ENCODE peak calls at places on chromosomes 13 and 19, in five cellular contexts. S is H1, V is neuronal stem cell, T is mesenchymal stem cell, J is IMR-90. M is an unnamed sample.

GRCh38 chr13:85828094-85828684 is 29.0 kb upstream of the SLITRK6 start:
- DNase-seq in S (no peak), V (no peak), J (peak; percentile 30), T (peak; percentile 30), M (no peak)

GRCh38 chr13:40026741-40027140 is 371.3 kb downstream of the COG6 start:
- DNase-seq in V (no peak), S (no peak), J (no peak), T (no peak), M (no peak)

GRCh38 chr19:19460761-19461265 is 54.5 kb downstream of the TSSK6 start:
- DNase-seq in J (peak; percentile 30), V (no peak), S (no peak), T (peak; percentile 57), M (peak; percentile 59)

GRCh38 chr19:32498641-32499200 is 82.3 kb upstream of the PDCD5 start:
- DNase-seq in V (no peak), J (no peak), S (no peak), T (no peak), M (no peak)

GRCh38 chr19:1850809-1851544 is 2.7 kb upstream of the REXO1 start:
- DNase-seq in S (no peak), V (no peak), T (no peak), J (no peak), M (peak; percentile 63)

GRCh38 chr19:2048959-2049740 is 1.9 kb downstream of the MKNK2 start:
- DNase-seq in T (peak; percentile 45), S (no peak), J (no peak), V (no peak), M (peak; percentile 26)

GRCh38 chr19:10412257-10412977 is 7.9 kb upstream of the PDE4A start:
- DNase-seq in J (no peak), V (no peak), S (no peak), T (peak; percentile 48), M (no peak)

GRCh38 chr19:48632692-48633147 is 4.5 kb downstream of the DBP start:
- DNase-seq in T (no peak), S (no peak), J (peak; percentile 53), V (no peak), M (no peak)

GRCh38 chr13:99363949-99364348 is 56.8 kb upstream of the GPR183 start:
- DNase-seq in V (no peak), J (no peak), S (no peak), T (no peak), M (no peak)

GRCh38 chr13:109368230-109368629 is 418.2 kb downstream of the IRS2 start:
- DNase-seq in V (no peak), S (no peak), T (no peak), J (no peak), M (no peak)

GRCh38 chr13:28097503-28097902 is 2.9 kb downstream of the FLT3 start:
- DNase-seq in S (no peak), T (no peak), J (no peak), V (no peak), M (no peak)

GRCh38 chr13:22103628-22104027 is 432.8 kb downstream of the FGF9 start:
- DNase-seq in V (no peak), T (no peak), J (peak; percentile 63), S (no peak), M (no peak)

GRCh38 chr13:96672016-96672415 is 322.3 kb downstream of the OXGR1 start:
- DNase-seq in J (no peak), V (no peak), S (no peak), T (no peak), M (no peak)

GRCh38 chr13:98285317-98285716 is 108.2 kb upstream of the RNF113B start:
- DNase-seq in T (no peak), S (no peak), J (peak; percentile 49), V (no peak), M (no peak)

GRCh38 chr13:98289339-98289935 is 112.4 kb upstream of the RNF113B start:
- DNase-seq in V (no peak), T (no peak), S (no peak), J (no peak), M (no peak)

GRCh38 chr13:98286814-98287213 is 109.7 kb upstream of the RNF113B start:
- DNase-seq in T (no peak), V (no peak), S (no peak), J (no peak), M (no peak)

GRCh38 chr13:98284677-98285076 is 107.6 kb upstream of the RNF113B start:
- DNase-seq in S (no peak), T (no peak), J (no peak), V (no peak), M (no peak)

DNA sequence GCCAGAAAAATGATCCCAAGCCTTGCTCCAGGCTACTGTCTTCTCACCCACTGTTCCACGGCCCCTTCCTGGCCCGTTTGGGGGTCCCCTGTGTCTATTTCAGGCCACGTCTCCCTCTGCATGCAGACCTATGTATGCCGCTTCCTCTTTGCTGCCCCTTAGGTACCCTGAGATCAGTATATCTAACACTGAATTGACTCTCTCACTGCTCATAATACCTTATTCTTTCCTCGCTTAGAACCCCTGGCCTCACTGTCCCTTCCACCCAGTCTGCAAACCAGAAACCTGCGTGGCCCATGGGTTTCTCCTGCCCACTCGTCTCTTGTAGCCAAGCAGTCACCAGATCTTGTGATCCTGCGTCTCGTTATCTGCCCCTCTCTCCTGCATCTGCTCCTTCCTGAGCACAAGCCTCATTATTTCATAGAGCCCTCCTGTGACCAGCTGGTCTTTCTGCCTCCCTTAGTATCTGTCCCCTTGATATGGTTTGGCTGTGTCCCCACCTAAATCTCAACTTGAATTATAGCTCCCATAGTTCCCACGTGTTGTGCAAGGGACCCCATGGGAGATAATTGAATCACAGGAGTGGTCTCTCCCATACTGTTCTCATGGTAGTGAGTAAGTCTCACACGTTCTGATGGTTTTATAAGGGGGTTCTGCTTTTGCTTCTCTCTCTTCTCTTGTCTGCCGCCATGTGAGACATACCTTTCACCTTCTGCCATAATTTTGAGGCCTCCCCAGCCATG is 109.0 kb upstream of the RNF113B start:
- DNase-seq in J (no peak), S (no peak), T (no peak), V (no peak), M (no peak)
- H4K8ac ChIP-seq in J (no peak overlapping the region), S (no peak overlapping the region), T (no peak overlapping the region), V (no peak overlapping the region), M (no peak overlapping the region)

GRCh38 chr19:35896643-35897040 is 3.7 kb downstream of the NFKBID start:
- DNase-seq in J (no peak), V (no peak), T (no peak), S (no peak), M (no peak)

GRCh38 chr19:35901854-35902661 is at the start of gene HCST:
- DNase-seq in V (no peak), T (no peak), S (no peak), J (peak; percentile 22), M (no peak)

GRCh38 chr19:35897706-35898451 is 2.5 kb downstream of the NFKBID start:
- DNase-seq in V (no peak), S (no peak), T (no peak), J (no peak), M (no peak)

GRCh38 chr19:35901055-35901644 is 810 bp upstream of the NFKBID start:
- DNase-seq in T (peak; percentile 68), S (no peak), V (no peak), J (peak; percentile 51), M (no peak)

DNA sequence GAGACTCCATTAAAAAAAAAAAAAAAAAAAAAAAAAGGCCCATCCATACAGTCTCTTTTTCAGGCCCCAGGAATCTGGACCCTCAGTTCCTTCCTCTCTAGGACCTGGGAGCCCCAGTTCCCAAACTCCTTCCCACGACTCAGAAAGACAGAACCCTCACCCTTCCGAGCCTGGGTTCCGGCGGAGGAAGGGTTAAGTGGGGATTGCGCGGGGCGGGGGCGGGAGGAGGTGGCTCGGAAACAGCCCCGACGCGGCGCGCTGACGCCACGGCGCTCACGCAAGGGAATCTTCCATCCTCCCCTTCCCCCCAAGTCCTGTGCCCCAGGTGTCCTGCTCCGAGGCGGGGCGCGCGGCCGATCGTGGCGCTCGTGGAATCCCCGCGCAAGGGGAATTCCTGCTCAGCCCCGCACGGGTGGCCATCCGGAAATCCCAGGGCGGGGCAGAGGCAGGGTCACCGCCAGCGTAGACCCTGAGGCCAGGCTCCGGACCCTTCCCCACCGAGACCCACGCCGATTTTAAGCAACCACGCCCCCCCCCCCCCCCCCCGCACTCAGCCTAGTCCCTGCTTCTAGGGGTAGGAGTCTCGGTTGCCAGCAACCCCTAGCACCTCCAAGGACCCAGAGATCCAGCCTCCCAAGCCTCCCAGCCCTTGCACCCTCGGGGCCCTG is 659 bp downstream of the NFKBID start:
- DNase-seq in V (peak; percentile 58), T (peak; percentile 89), S (peak; percentile 78), J (peak; percentile 81), M (peak; percentile 65)
- H2BK5ac ChIP-seq in V (peak overlapping the region; percentile 98), T (peak overlapping the region; percentile 46), S (peak overlapping the region; percentile 60), J (peak overlapping the region; percentile 94), M (no peak overlapping the region)

GRCh38 chr13:76720416-76720815 is 165.8 kb downstream of the KCTD12 start:
- DNase-seq in J (no peak), V (no peak), T (no peak), S (no peak), M (no peak)

GRCh38 chr13:76720827-76721226 is 165.4 kb downstream of the KCTD12 start:
- DNase-seq in T (no peak), S (no peak), J (no peak), V (no peak), M (no peak)

GRCh38 chr13:76725211-76725610 is 161.0 kb downstream of the KCTD12 start:
- DNase-seq in S (no peak), V (no peak), J (peak; percentile 49), T (no peak), M (no peak)

GRCh38 chr13:76722782-76723181 is 163.4 kb downstream of the KCTD12 start:
- DNase-seq in T (no peak), J (no peak), S (no peak), V (no peak), M (no peak)

GRCh38 chr13:76723551-76724232 is 162.5 kb downstream of the KCTD12 start:
- DNase-seq in S (peak; percentile 45), V (no peak), T (peak; percentile 89), J (peak; percentile 89), M (peak; percentile 34)
- H4K8ac ChIP-seq in S (no peak overlapping the region), V (no peak overlapping the region), T (peak overlapping the region; percentile 66), J (no peak overlapping the region), M (no peak overlapping the region)

GRCh38 chr13:30442854-30443379 is 20.6 kb downstream of the UBE2L5 start:
- DNase-seq in V (no peak), J (no peak), S (no peak), T (no peak), M (no peak)

GRCh38 chr13:30450066-30450465 is 15.7 kb downstream of the HMGB1 start:
- DNase-seq in J (no peak), S (no peak), T (no peak), V (no peak), M (no peak)

GRCh38 chr13:30443957-30444404 is 21.7 kb downstream of the UBE2L5 start:
- DNase-seq in V (no peak), J (no peak), S (no peak), T (no peak), M (no peak)

GRCh38 chr13:30448441-30448840 is 17.3 kb downstream of the HMGB1 start:
- DNase-seq in J (no peak), S (no peak), V (no peak), T (no peak), M (no peak)

DNA sequence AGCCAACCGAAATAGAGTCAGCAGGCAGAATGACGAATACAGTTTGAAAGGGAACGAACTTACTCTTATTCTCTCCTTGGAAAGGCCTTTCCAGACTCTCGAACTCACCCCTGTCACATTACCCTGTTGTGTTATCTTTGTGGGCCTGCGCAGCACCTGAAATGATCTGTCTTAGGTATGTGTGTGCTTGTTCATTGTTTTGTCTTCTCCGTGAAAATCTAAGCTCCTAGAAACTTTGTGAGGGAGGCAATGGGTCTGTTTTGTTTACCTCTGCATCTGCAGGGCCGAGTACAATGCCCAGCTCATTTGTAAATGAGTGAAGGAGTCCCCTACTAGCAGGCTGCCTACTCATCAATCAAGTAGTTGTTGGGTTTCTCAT is 19.6 kb downstream of the HMGB1 start:
- DNase-seq in V (no peak), J (no peak), T (no peak), S (no peak), M (no peak)
- H2BK5ac ChIP-seq in V (no peak overlapping the region), J (peak overlapping the region; percentile 38), T (peak overlapping the region; percentile 71), S (peak overlapping the region; percentile 87), M (no peak overlapping the region)

GRCh38 chr19:17309198-17309961 is at the start of gene DDA1:
- DNase-seq in V (peak; percentile 99), T (peak; percentile 100), S (peak; percentile 95), J (peak; percentile 100), M (peak; percentile 100)
- H4K8ac ChIP-seq in V (no peak within 1 kb of the TSS), T (peak within 1 kb of the TSS; percentile 93), S (peak within 1 kb of the TSS; percentile 93), J (peak within 1 kb of the TSS; percentile 20), M (no peak within 1 kb of the TSS)